ENCODE peak calls at places on chromosomes 3 and 15, in four cellular contexts. F, X, B and I are unnamed samples. For H3K4me1, the result is how much of the 10 kb centered on the place peaks cover.

GRCh38 chr15:70892912-70893560 is 410 bp downstream of the LRRC49 start:
- DNase-seq in F (no peak), X (peak), B (no peak), I (no peak)

GRCh38 chr3:124057453-124057852 is 65.5 kb upstream of the ROPN1 start:
- DNase-seq in F (no peak), X (no peak), B (no peak), I (no peak)

GRCh38 chr3:25420885-25421284 is 7.2 kb upstream of the RARB start:
- DNase-seq in F (no peak), X (no peak), B (no peak), I (no peak)

GRCh38 chr3:197795200-197795599 is 4.1 kb downstream of the LRCH3 start:
- DNase-seq in F (no peak), X (peak), B (no peak), I (no peak)

GRCh38 chr3:26574766-26575165 is 47.8 kb upstream of the LRRC3B start:
- DNase-seq in F (no peak), X (no peak), B (no peak), I (no peak)

GRCh38 chr15:75207618-75208500 is 6.2 kb downstream of the C15orf39 start:
- DNase-seq in F (no peak), X (no peak), B (no peak), I (no peak)

GRCh38 chr3:191531434-191531833 is 70.5 kb downstream of the PYDC2 start:
- DNase-seq in F (no peak), X (no peak), B (no peak), I (no peak)

GRCh38 chr15:58771621-58772235 is 626 bp downstream of the MINDY2 start:
- DNase-seq in F (no peak), X (no peak), B (no peak), I (peak)

GRCh38 chr15:60660290-60661051 is 181.5 kb upstream of the ICE2 start:
- DNase-seq in F (no peak), X (no peak), B (no peak), I (no peak)

GRCh38 chr3:194995922-194996321 is 275.0 kb downstream of the XXYLT1 start:
- DNase-seq in F (no peak), X (no peak), B (no peak), I (no peak)
- TF ChIP-seq SUZ12 in F (no peak), X (no peak), B (no peak), I (no peak)

GRCh38 chr3:11558461-11558903 is 85.2 kb downstream of the VGLL4 start:
- DNase-seq in F (no peak), X (no peak), B (no peak), I (no peak)
- H3K4me1 ChIP-seq in F (under half), X (under half), B (under half), I (under half)

DNA sequence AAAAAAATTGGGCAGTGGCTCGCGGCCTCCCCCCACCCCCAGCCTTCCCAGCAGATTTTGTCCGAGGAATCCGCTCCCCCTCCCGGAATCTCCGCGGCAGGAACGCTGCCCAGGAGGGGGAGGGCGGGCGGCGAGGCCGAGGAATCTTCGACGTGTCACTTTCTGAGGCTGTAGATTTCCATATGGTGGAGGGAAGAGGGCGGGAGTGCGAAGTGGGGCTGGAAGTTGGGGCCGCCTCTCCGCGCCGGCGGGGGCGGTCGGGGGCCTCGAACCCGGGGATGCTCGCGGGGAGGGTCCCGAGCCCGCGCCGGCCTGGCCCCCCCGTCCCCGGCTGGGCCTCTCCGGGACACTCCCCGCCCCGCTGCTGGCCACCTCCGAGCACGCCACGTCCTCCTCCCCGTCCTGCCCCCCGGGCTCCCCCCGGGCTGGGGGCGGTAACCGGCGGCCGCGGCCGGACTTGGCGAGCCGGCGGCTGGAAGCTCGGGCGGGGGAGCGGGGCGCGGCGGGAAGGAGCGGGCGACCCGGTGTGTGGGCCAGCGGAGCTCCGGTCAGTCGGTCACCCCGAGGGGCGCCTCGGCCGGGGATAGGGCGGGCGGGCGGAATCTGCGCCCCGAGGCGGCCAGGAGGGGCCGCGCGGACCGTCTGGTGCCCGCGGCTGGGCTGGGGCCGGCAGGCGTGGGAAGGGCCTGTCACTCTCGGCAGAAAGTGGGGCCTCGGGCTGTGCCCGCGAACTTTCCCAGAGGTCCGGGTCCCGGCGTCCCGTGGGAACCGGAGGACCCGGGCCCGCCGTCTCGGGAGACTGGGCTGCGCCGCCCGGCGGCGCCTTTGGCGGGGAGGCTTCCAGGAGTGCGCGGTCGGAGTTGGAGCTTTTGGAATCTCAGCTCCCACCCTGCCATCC is 949 bp downstream of the FNDC3B start:
- DNase-seq in F (no peak), X (peak), B (no peak), I (peak)
- TF ChIP-seq SUZ12 in F (no peak), X (no peak), B (no peak), I (no peak)

GRCh38 chr3:21195203-21195602 is 555.8 kb downstream of the ZNF385D start:
- DNase-seq in F (no peak), X (no peak), B (no peak), I (no peak)
- H3K4me1 ChIP-seq in F (under half), X (under half), B (under half), I (under half)

GRCh38 chr15:31136016-31136415 is 34.5 kb upstream of the TRPM1 start:
- DNase-seq in F (no peak), X (peak), B (no peak), I (no peak)
- TF ChIP-seq SUZ12 in F (no peak), X (no peak), B (no peak), I (no peak)

DNA sequence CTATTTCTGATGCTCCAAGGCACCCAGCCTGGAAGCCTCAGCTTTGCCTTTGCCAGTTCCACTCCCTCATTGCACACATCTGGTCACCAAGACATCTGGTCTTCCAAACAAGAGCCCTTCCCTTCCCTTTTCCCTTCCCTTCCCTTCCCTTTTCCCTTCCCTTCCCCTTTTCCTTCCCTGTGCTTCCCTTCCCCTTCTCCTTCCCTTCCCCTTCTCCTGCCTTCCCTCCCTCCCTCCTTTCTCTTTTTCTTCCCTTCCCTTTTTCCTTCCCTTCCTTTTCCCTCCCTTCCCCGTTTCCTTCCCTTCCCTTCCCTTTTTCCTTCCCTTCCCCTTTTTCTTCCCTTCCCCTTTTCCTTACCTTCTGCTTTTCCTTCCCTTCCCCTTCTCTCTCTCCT is 2.4 kb upstream of the CGNL1 start:
- DNase-seq in F (no peak), X (no peak), B (no peak), I (no peak)
- H3K4me1 ChIP-seq in F (under half), X (under half), B (under half), I (under half)

GRCh38 chr15:66834863-66835557 is 133.0 kb downstream of the SMAD6 start:
- DNase-seq in F (no peak), X (no peak), B (no peak), I (peak)

GRCh38 chr15:66833803-66834202 is 131.8 kb downstream of the SMAD6 start:
- DNase-seq in F (no peak), X (no peak), B (no peak), I (no peak)

GRCh38 chr15:66836476-66837030 is 134.5 kb downstream of the SMAD6 start:
- DNase-seq in F (no peak), X (no peak), B (no peak), I (no peak)

GRCh38 chr15:66833372-66833771 is 131.3 kb downstream of the SMAD6 start:
- DNase-seq in F (no peak), X (no peak), B (no peak), I (no peak)

DNA sequence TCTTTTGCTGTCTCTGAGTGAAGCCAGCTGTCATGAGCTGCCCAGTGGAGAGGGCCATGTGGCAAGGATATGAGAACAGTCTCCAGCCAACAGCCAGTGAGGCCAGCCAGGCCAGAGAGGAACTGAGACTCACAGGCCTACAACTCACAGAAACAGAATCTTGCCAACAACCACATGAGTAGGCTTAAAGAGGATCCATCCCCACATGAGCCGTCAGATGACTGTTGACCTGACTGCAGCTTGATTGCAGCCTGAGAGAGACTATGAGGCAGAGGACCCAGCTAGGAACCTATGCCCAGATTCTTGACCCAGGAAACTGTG is 133.5 kb downstream of the SMAD6 start:
- DNase-seq in F (peak), X (no peak), B (no peak), I (no peak)
- TF ChIP-seq SUZ12 in F (no peak), X (no peak), B (no peak), I (no peak)

DNA sequence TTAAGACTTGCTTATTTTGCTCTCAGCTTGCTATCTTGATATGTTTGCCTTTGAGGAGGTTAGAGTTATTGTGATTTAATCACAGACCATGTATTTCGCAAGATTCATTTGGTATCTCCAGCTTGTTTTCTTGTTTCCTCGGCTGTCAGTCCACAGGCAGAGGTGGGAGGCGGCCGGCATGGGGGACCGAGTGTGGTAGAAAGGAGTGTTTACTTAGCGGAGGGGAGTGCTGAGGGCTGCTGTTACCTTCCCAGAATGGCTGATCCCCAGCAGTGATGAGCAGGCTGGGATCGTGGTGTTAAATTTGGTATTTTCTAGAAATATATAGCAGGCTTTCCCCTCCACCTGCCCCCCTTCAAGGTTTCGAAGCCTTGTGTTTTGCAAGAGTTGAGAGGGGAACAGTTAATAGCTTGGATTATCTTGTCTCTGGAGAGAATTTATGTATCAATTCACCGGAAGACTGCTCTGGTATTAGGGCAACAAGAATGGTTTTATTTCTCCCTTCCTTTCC is 151.2 kb downstream of the IGF1R start:
- DNase-seq in F (no peak), X (peak), B (no peak), I (no peak)
- H3K4me1 ChIP-seq in F (under half), X (half or more), B (under half), I (under half)

GRCh38 chr15:66098019-66098363 is 155.6 kb downstream of the MEGF11 start:
- DNase-seq in F (no peak), X (no peak), B (no peak), I (no peak)
- TF ChIP-seq SUZ12 in F (no peak), X (no peak), B (no peak), I (no peak)

GRCh38 chr15:39931615-39932014 is 2.3 kb upstream of the EIF2AK4 start:
- DNase-seq in F (no peak), X (no peak), B (no peak), I (no peak)

GRCh38 chr15:39936681-39937080 is 2.8 kb downstream of the EIF2AK4 start:
- DNase-seq in F (no peak), X (no peak), B (no peak), I (no peak)

GRCh38 chr15:39936187-39936586 is 2.3 kb downstream of the EIF2AK4 start:
- DNase-seq in F (no peak), X (no peak), B (no peak), I (no peak)

GRCh38 chr15:39934415-39935044 is 615 bp downstream of the EIF2AK4 start:
- DNase-seq in F (no peak), X (peak), B (no peak), I (no peak)

DNA sequence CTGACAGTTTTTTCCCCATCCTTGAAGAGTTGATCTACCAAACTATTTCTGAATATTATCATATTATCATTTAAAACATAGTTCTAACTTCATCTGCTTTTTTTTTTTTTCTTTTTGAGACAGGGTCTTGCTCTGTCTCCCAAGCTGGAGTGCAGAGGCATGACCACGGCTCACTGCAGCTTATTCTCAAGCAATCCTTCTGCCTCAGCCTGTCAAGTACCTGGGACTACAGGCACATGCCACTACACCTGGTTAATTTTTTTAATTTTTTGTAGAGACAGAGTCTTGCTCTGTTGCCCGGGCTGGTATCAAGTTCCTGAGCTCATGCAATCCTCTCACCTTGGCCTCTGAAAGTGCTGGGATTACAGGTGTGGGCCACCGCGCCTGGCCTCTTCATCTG is 1.3 kb downstream of the EIF2AK4 start:
- DNase-seq in F (no peak), X (no peak), B (no peak), I (no peak)
- H3K4me1 ChIP-seq in F (under half), X (under half), B (under half), I (under half)